ENCODE peak calls at places on chromosomes 11 and 22, in nine cellular contexts. X is anterior cingulate cortex; T is cardiac muscle cell; F is HT1080; B is HCEC 1CT; E is adrenal gland; O is stimulated activated CD8-positive, alpha-beta memory T cell treated with anti-CD3 and anti-CD28 coated beads, Interleukin-7, amount 100 ng/mL, for 1 hour; I is activated T-cell treated with anti-CD3 and anti-CD28 coated beads for 1 hour; R is GDM1. C is an unnamed sample.
A peak's percentile ranks its signal among the peaks of the same experiment; 100 is the strongest.

GRCh38 chr22:36510966-36511881 is 4.4 kb upstream of the FOXRED2 start:
- DNase-seq in F (peak; percentile 46), O (no peak), R (no peak), I (peak; percentile 18), E (peak; percentile 60), T (peak; percentile 69), B (peak; percentile 38), X (peak; percentile 5), C (peak; percentile 38)

GRCh38 chr11:130979386-130979972 is 63.2 kb upstream of the SNX19 start:
- DNase-seq in F (no peak), X (no peak), R (no peak), B (peak; percentile 40), I (no peak), O (no peak), T (peak; percentile 58), E (no peak), C (no peak)

GRCh38 chr22:39318507-39319283 is 728 bp downstream of the RPL3 start:
- DNase-seq in I (no peak), R (no peak), E (peak; percentile 67), O (no peak), F (no peak), T (peak; percentile 58), X (peak; percentile 41), B (peak; percentile 44), C (peak; percentile 68)

GRCh38 chr11:102530558-102530957 is at the start of gene MMP7:
- DNase-seq in T (peak; percentile 38), I (no peak), B (peak; percentile 34), F (peak; percentile 66), X (no peak), R (peak; percentile 9), O (no peak), E (no peak), C (no peak)

GRCh38 chr11:17846852-17847453 is 112.4 kb downstream of the KCNC1 start:
- DNase-seq in E (no peak), I (no peak), R (no peak), B (peak; percentile 60), F (peak; percentile 47), T (peak; percentile 37), O (no peak), X (no peak), C (no peak)

GRCh38 chr11:72618801-72619200 is 55.4 kb downstream of the PDE2A start:
- DNase-seq in R (no peak), O (no peak), I (no peak), E (no peak), F (no peak), X (no peak), B (no peak), T (peak; percentile 55), C (no peak)

GRCh38 chr22:39567135-39567946 is 3.2 kb upstream of the CACNA1I start:
- DNase-seq in X (no peak), T (no peak), O (no peak), B (no peak), E (no peak), R (no peak), I (peak; percentile 37), F (no peak), C (peak; percentile 76)

GRCh38 chr11:44766112-44766971 is 39.6 kb downstream of the TSPAN18 start:
- DNase-seq in F (peak; percentile 50), X (no peak), R (no peak), E (peak; percentile 82), T (peak; percentile 93), B (peak; percentile 27), I (no peak), O (no peak), C (no peak)

GRCh38 chr22:42797021-42797420 is 60.1 kb downstream of the ARFGAP3 start:
- DNase-seq in F (no peak), O (no peak), I (no peak), R (peak; percentile 56), E (no peak), B (no peak), X (no peak), T (peak; percentile 33), C (no peak)

GRCh38 chr11:6629892-6630631 is 10.8 kb upstream of the TPP1 start:
- DNase-seq in E (no peak), O (no peak), F (no peak), B (no peak), T (no peak), X (no peak), R (no peak), I (no peak), C (no peak)

GRCh38 chr11:129390303-129390816 is 14.7 kb downstream of the BARX2 start:
- DNase-seq in R (no peak), F (no peak), O (no peak), T (no peak), E (no peak), B (no peak), X (no peak), I (no peak), C (no peak)

GRCh38 chr11:850777-851762 is 8.4 kb downstream of the TSPAN4 start:
- DNase-seq in E (no peak), I (no peak), X (no peak), R (no peak), B (no peak), F (no peak), T (no peak), O (no peak), C (no peak)

GRCh38 chr11:44952082-44952481 is 1.4 kb upstream of the TP53I11 start:
- DNase-seq in E (no peak), O (no peak), B (no peak), R (no peak), X (no peak), T (no peak), I (no peak), F (no peak), C (no peak)

GRCh38 chr11:36186340-36186739 is 102.9 kb downstream of the COMMD9 start:
- DNase-seq in X (no peak), T (peak; percentile 91), E (no peak), F (peak; percentile 11), I (no peak), B (peak; percentile 52), O (no peak), R (no peak), C (no peak)

GRCh38 chr22:26718905-26719304 is 61.5 kb downstream of the MIAT start:
- DNase-seq in R (no peak), T (peak; percentile 93), O (no peak), X (no peak), E (no peak), I (no peak), F (peak; percentile 92), B (peak; percentile 90), C (no peak)

GRCh38 chr11:66479741-66480115 is 506 bp upstream of the DPP3 start:
- DNase-seq in I (no peak), T (no peak), R (no peak), O (no peak), B (no peak), F (peak; percentile 17), X (no peak), E (no peak), C (no peak)

GRCh38 chr11:131867457-131868257 is 497.2 kb downstream of the NTM start:
- DNase-seq in F (peak; percentile 86), E (peak; percentile 58), X (peak; percentile 42), T (peak; percentile 92), R (peak; percentile 31), I (no peak), O (no peak), B (peak; percentile 77), C (peak; percentile 53)

GRCh38 chr11:86548278-86548917 is 124.0 kb downstream of the ME3 start:
- DNase-seq in T (peak; percentile 75), I (no peak), X (no peak), O (no peak), B (peak; percentile 33), R (no peak), F (no peak), E (peak; percentile 48), C (no peak)

GRCh38 chr11:57751676-57752253 is at the start of gene BTBD18:
- DNase-seq in F (peak; percentile 41), E (peak; percentile 75), R (no peak), O (no peak), X (no peak), B (peak; percentile 42), T (peak; percentile 76), I (no peak), C (no peak)

C was measured in Peyer's patch.